ENCODE peak calls at places on chromosome 17, in nine cellular contexts. H, U, K, E, D, T, M, X and R are unnamed samples.

GRCh38 chr17:63701477-63702222 is 1.7 kb upstream of the LIMD2 start:
- DNase-seq in H (no peak), U (no peak), K (peak), E (peak), D (no peak), T (no peak), M (peak), X (no peak), R (peak)

GRCh38 chr17:33725675-33726271 is 432.7 kb upstream of the ASIC2 start:
- DNase-seq in H (peak), U (peak), K (no peak), E (peak), D (no peak), T (no peak), M (no peak), X (no peak), R (no peak)

GRCh38 chr17:21272250-21272649 is 12.3 kb upstream of the MAP2K3 start:
- DNase-seq in H (no peak), U (no peak), K (no peak), E (no peak), D (no peak), T (no peak), M (no peak), X (no peak), R (no peak)

GRCh38 chr17:78197147-78197830 is 10.1 kb downstream of the AFMID start:
- DNase-seq in H (no peak), U (peak), K (no peak), E (no peak), D (no peak), T (no peak), M (no peak), X (peak), R (no peak)

GRCh38 chr17:34413443-34414076 is 50.5 kb upstream of the CCL1 start:
- DNase-seq in H (no peak), U (no peak), K (no peak), E (no peak), D (no peak), T (no peak), M (no peak), X (no peak), R (no peak)

GRCh38 chr17:48593840-48594411 is 347 bp upstream of the HOXB5 start:
- DNase-seq in H (peak), U (peak), K (peak), E (peak), D (no peak), T (peak), M (peak), X (no peak), R (peak)

GRCh38 chr17:60971515-60972369 is 294.1 kb downstream of the BCAS3 start:
- DNase-seq in H (peak), U (peak), K (peak), E (no peak), D (no peak), T (no peak), M (peak), X (no peak), R (no peak)

GRCh38 chr17:66200685-66201092 is 8.8 kb upstream of the CEP112 start:
- DNase-seq in H (peak), U (peak), K (peak), E (no peak), D (peak), T (no peak), M (peak), X (no peak), R (no peak)

GRCh38 chr17:50470451-50470850 is 1.8 kb upstream of the CHAD start:
- DNase-seq in H (no peak), U (no peak), K (no peak), E (no peak), D (no peak), T (no peak), M (no peak), X (no peak), R (no peak)